ENCODE peak calls at places on chromosomes 6 and 20, in ten cellular contexts. Q is right lobe of liver, V is mucosa of descending colon, T is B cell, P is left ventricle myocardium inferior, K is AG09309, C is HepG2, E is GM06990, U is esophagus squamous epithelium, A is PC-9. J is an unnamed sample.

GRCh38 chr6:15504581-15505350 is 158.1 kb downstream of the DTNBP1 start:
- DNase-seq in Q (peak), V (peak), T (no peak), P (peak), K (peak), C (peak), E (no peak), U (no peak), A (no peak), J (peak)

GRCh38 chr6:19204445-19204844 is 632.7 kb upstream of the ID4 start:
- DNase-seq in Q (no peak), V (no peak), T (no peak), P (no peak), K (no peak), C (no peak), E (no peak), U (no peak), A (no peak), J (no peak)

GRCh38 chr6:81857812-81858211 is 105.3 kb upstream of the TENT5A start:
- DNase-seq in Q (no peak), V (no peak), T (no peak), P (no peak), K (no peak), C (no peak), E (no peak), U (no peak), A (no peak), J (no peak)

GRCh38 chr20:32589256-32589655 is 4.1 kb upstream of the NOL4L start:
- DNase-seq in Q (no peak), V (no peak), T (no peak), P (no peak), K (no peak), C (no peak), E (no peak), U (no peak), A (peak), J (no peak)

GRCh38 chr6:115838763-115839401 is 221.8 kb downstream of the FRK start:
- DNase-seq in Q (no peak), V (no peak), T (no peak), P (no peak), K (no peak), C (peak), E (no peak), U (no peak), A (peak), J (no peak)

GRCh38 chr6:36727491-36728021 is 29.9 kb downstream of the RAB44 start:
- DNase-seq in Q (no peak), V (no peak), T (no peak), P (no peak), K (no peak), C (no peak), E (no peak), U (no peak), A (no peak), J (no peak)

GRCh38 chr6:24858154-24858801 is 59.6 kb upstream of the ARMH2 start:
- DNase-seq in Q (no peak), V (no peak), T (peak), P (no peak), K (peak), C (no peak), E (peak), U (no peak), A (peak), J (no peak)

GRCh38 chr6:33116881-33117711 is 41.3 kb downstream of the HLA-DPB1 start:
- DNase-seq in Q (no peak), V (no peak), T (no peak), P (no peak), K (no peak), C (no peak), E (no peak), U (no peak), A (no peak), J (peak)

GRCh38 chr6:137665342-137665741 is 171.1 kb upstream of the OLIG3 start:
- DNase-seq in Q (no peak), V (no peak), T (no peak), P (no peak), K (no peak), C (no peak), E (no peak), U (no peak), A (no peak), J (no peak)

GRCh38 chr6:137660296-137660731 is 166.1 kb upstream of the OLIG3 start:
- DNase-seq in Q (no peak), V (no peak), T (no peak), P (no peak), K (no peak), C (peak), E (no peak), U (no peak), A (no peak), J (no peak)

GRCh38 chr6:137659871-137660270 is 165.7 kb upstream of the OLIG3 start:
- DNase-seq in Q (no peak), V (no peak), T (no peak), P (no peak), K (no peak), C (peak), E (no peak), U (no peak), A (no peak), J (no peak)

GRCh38 chr6:137664183-137664582 is 170.0 kb upstream of the OLIG3 start:
- DNase-seq in Q (no peak), V (no peak), T (no peak), P (no peak), K (no peak), C (no peak), E (no peak), U (no peak), A (no peak), J (no peak)

DNA sequence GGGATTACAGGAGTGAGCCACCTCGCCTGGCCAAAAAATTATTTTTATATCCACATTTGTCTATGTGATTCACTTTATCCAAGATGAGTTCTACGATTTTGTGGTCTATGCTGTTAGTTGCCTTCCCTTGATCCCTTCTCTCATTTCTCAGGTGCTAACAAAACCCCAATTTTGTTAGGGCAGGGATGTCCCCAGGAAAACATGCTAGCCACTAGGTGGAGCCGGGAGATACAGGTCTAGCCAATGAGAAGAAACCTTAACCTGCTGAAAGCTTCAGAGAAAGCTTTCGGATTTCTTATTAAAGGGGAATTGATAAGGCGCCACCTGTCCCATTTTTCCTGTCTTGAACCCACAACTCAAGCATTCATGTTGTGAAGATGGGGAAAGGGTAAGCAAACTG is 167.4 kb upstream of the OLIG3 start:
- DNase-seq in Q (no peak), V (no peak), T (no peak), P (no peak), K (no peak), C (peak), E (no peak), U (no peak), A (no peak), J (no peak)
- TF ChIP-seq CTCF in Q (peak), V (peak), T (peak), P (peak), K (peak), C (peak), E (peak), U (peak), A (peak), J (peak)

DNA sequence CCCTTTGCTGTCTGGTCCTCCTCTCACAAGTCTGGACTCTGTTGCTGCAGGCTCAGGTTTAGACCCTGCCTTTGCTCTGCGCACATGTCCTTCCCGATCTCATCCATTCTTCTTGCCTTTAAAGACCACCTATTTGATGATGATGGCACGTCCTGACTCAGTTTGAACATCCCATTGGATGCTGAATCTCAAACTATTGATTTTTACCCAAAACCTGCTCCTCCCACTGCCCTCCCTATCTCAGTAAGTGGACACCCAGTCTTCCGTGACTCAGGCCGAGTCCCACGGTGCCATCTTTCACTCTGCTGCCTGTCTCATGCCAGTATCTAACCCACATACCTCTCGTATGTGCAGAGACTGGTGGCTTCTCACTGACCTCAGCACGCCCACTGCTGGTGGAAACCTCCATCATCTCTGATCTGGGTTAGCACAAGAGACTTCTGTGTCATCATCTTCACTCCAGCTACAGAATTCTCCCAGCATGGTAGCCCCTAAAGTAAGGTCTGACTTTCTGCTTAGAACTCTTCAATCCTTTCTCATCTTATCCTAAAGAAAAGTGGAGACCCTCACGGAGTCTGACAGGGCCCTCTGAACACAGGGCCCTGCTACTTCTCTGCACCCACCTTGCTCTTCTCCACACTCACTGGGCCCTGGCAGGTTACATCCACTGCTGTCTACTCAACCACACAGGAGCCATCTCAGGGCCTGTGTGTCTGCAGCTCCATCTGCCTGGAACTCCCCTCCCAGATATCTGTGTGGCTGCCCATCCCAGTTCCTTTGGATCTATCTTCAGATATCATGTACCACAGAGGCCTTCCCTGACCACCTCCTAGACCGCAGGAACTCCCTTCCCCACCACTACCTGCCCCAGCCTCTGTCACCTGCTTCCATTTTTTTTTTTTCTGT is 387.1 kb upstream of the AGPAT4 start:
- DNase-seq in Q (no peak), V (no peak), T (no peak), P (no peak), K (no peak), C (peak), E (no peak), U (no peak), A (no peak), J (peak)
- TF ChIP-seq CTCF in Q (no peak), V (no peak), T (no peak), P (no peak), K (peak), C (peak), E (peak), U (no peak), A (no peak), J (no peak)

DNA sequence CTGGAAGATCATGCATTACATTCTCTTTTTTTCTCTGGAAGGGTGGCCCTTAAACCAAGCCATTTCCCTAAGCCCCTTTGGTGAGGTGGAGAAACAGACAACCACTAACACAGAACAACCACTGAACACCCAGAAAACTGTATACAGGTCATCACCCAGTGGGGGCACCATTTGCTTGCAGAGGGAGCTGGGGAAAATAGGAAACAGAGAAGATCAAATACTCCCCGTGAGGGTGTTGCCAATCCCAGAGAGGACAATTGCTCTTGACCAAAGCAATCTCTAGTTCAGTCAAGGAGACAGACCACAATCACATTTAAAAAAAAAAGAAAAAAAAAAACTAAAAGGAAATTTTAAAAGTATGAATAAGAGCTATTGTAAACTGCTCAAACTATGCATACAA is 865 bp upstream of the DAAM2 start:
- DNase-seq in Q (no peak), V (no peak), T (no peak), P (no peak), K (no peak), C (peak), E (no peak), U (no peak), A (no peak), J (no peak)
- TF ChIP-seq CTCF in Q (peak), V (no peak), T (no peak), P (peak), K (peak), C (no peak), E (peak), U (no peak), A (no peak), J (no peak)

GRCh38 chr6:1063671-1064355 is 248.1 kb upstream of the FOXQ1 start:
- DNase-seq in Q (no peak), V (no peak), T (no peak), P (no peak), K (peak), C (no peak), E (no peak), U (no peak), A (no peak), J (no peak)

GRCh38 chr6:1059596-1059995 is 252.3 kb upstream of the FOXQ1 start:
- DNase-seq in Q (no peak), V (no peak), T (no peak), P (no peak), K (no peak), C (no peak), E (no peak), U (no peak), A (no peak), J (no peak)

GRCh38 chr6:1066449-1066848 is 245.4 kb upstream of the FOXQ1 start:
- DNase-seq in Q (no peak), V (no peak), T (no peak), P (no peak), K (no peak), C (no peak), E (no peak), U (no peak), A (no peak), J (no peak)

GRCh38 chr6:1065986-1066385 is 245.9 kb upstream of the FOXQ1 start:
- DNase-seq in Q (no peak), V (no peak), T (no peak), P (no peak), K (no peak), C (no peak), E (no peak), U (no peak), A (no peak), J (no peak)

DNA sequence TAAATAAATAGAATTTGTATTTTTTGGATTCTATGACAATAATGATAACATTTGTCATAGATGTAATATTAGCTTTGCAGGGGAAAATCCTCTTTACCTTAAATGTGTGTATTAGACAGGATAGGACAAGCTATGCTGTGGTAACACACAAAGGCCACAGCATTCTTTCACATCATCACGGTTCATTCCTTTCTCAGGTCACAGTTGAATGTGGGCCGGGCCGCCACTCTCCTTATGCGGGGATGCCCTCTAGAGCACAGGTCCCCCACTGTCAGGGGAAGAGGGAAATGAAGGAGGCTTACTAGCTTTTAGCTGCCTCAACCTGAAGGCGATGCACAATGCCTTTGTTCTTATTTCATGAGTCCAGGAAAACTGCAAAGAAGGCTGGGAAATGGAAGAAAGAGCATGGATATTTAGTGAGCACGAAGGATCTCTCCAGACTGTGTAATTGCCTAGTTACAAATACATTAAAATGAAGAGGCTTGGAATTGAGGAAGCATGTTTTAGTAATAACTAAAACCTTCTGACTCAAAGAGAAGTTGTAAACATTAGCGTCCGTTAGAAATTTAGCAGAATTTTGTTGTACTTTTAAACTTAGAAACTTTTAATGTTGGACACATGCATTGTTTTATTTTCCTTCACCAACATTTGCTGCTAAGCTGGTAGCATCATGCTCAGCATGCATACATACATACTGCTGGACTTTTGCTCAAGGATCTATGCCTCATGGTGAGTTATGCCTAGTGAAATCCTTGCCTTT is 248.9 kb upstream of the FOXQ1 start:
- DNase-seq in Q (no peak), V (no peak), T (no peak), P (no peak), K (no peak), C (peak), E (no peak), U (no peak), A (no peak), J (no peak)
- TF ChIP-seq CTCF in Q (no peak), V (no peak), T (no peak), P (no peak), K (peak), C (peak), E (peak), U (no peak), A (no peak), J (no peak)

GRCh38 chr20:63097336-63097831 is 90.6 kb upstream of the BHLHE23 start:
- DNase-seq in Q (peak), V (no peak), T (no peak), P (peak), K (no peak), C (no peak), E (no peak), U (no peak), A (no peak), J (peak)

GRCh38 chr20:63095718-63096654 is 89.2 kb upstream of the BHLHE23 start:
- DNase-seq in Q (peak), V (peak), T (no peak), P (peak), K (no peak), C (no peak), E (no peak), U (no peak), A (peak), J (peak)

GRCh38 chr20:63094767-63095499 is 88.2 kb upstream of the BHLHE23 start:
- DNase-seq in Q (peak), V (peak), T (no peak), P (peak), K (no peak), C (no peak), E (no peak), U (no peak), A (no peak), J (peak)

GRCh38 chr20:63098195-63098810 is 91.5 kb upstream of the BHLHE23 start:
- DNase-seq in Q (peak), V (peak), T (no peak), P (no peak), K (no peak), C (no peak), E (no peak), U (no peak), A (no peak), J (no peak)

DNA sequence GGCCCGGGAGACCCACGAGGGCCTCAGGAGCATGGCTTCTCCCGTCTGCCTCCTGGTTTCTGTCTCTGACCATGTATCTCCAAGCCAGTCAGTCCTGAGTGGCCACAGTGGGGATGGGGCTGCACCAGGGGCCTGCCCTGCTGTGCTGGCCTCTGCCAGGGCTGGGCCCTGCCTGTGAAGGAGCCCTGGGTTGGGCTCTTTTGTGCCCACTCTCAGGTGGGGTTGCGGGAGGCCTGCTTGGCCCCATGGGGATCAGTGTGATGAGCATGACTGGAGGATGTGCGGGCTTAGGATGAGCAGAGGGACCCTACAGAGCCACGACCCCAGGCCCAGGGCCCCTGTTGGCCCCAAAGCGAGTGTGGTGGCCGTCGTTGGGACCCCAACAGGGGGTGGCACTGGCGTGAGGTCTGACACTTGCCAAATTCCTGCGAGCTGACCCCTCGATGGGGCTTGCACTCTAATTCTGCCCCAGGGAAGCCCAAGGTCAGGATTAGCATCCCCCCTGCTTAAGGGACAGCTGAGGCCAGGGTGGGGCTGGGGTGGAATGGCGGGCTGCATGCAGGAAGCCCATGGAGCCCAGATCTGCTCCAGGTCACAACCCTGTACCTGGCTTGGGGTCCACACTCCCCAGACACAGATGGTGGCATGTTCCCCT is 90.0 kb upstream of the BHLHE23 start:
- DNase-seq in Q (peak), V (peak), T (no peak), P (peak), K (no peak), C (no peak), E (no peak), U (no peak), A (no peak), J (peak)
- TF ChIP-seq CTCF in Q (no peak), V (no peak), T (no peak), P (no peak), K (no peak), C (no peak), E (no peak), U (no peak), A (no peak), J (no peak)

J was measured in osteocyte.